ENCODE peak calls at places on chromosome 9, in five cellular contexts. C is BE2C, U is ovary, Z is body of pancreas, T is fibroblast of lung. S is an unnamed sample. For H3K9me3, the result is how much of the 10 kb centered on the place peaks cover.

GRCh38 chr9:15485836-15486678 is 24.7 kb downstream of the PSIP1 start:
- DNase-seq in C (no peak), U (no peak), Z (no peak), T (no peak), S (peak)

GRCh38 chr9:75876999-75877647 is 13.3 kb upstream of the PCSK5 start:
- DNase-seq in C (no peak), U (no peak), Z (no peak), T (no peak), S (no peak)

GRCh38 chr9:72509635-72510034 is 11.8 kb upstream of the TMC1 start:
- DNase-seq in C (no peak), U (no peak), Z (no peak), T (peak), S (no peak)

GRCh38 chr9:99140685-99141314 is 35.9 kb downstream of the TGFBR1 start:
- DNase-seq in C (peak), U (no peak), Z (peak), T (peak), S (peak)

GRCh38 chr9:16864741-16865434 is 5.6 kb downstream of the BNC2 start:
- DNase-seq in C (no peak), U (no peak), Z (no peak), T (peak), S (no peak)

GRCh38 chr9:127057970-127058644 is 64.3 kb downstream of the ANGPTL2 start:
- DNase-seq in C (no peak), U (no peak), Z (no peak), T (peak), S (no peak)

GRCh38 chr9:129610473-129611301 is 10.2 kb downstream of the C9orf50 start:
- DNase-seq in C (peak), U (peak), Z (peak), T (peak), S (peak)

GRCh38 chr9:79233542-79233941 is 338.2 kb upstream of the TLE4 start:
- DNase-seq in C (peak), U (no peak), Z (peak), T (no peak), S (no peak)

GRCh38 chr9:85212209-85212608 is 529.5 kb downstream of the AGTPBP1 start:
- DNase-seq in C (no peak), U (no peak), Z (no peak), T (peak), S (no peak)

DNA sequence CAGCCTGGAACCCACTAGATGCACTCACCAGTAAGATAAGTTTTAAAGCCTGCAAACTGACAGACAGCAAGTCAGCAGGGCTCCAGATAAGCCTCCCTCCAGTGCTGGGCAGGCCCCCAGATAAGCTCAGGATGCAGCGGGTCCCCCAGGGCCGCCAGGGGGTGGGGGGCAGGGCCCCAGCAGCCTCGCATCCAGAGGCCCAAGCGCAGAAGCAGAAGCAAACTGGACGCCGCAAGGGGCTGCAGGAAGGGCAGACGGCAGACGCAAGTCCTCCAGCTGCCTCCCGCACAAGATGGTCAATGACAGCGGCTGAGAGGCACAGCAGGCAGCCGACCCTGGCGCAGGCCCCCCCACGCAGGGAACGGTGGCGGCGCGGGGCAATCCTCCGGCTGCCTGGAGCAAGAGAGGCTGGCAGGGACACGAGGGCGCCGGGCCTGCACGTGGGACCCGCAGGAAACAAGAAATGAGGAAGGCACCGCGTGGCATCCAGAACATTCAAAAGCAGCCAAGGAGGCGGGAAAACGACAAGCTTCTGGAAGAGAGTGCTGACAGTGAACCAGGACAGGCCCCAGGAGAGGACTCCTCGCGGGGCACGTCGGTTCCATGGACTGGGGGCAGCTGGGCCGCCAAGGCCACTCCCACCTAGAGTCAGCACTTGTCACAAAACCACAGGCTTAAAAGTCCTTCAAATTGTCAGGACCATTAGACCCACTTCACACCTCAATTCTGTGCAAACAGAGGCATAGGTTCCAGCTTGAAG is 49.8 kb downstream of the ROR2 start:
- DNase-seq in C (peak), U (no peak), Z (peak), T (no peak), S (no peak)
- H3K9me3 ChIP-seq in C (under half), U (under half), Z (under half), T (under half), S (under half)

DNA sequence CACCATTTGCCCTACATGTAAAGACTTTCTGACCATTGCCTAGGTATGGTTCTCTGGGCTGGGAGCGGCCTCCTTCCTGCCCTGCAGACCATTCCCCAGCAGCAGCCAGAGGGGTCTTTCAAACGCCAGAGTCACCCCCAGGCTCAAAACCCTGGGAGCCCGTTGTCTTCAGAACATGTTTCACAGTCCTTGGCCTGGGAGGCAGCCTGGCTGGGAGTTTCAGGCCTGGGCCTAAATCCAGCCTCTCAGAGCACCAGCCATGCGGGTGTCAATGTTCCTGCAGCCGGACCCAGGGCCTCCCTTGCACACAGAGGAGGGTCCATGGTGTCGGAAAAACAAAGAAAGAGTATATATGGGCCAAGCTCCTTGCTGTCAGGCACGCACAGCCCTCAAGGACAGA is 145.2 kb upstream of the FOXD4L5 start:
- DNase-seq in C (no peak), U (no peak), Z (no peak), T (no peak), S (no peak)
- H3K9me3 ChIP-seq in C (under half), U (under half), Z (under half), T (under half), S (under half)

GRCh38 chr9:96738147-96739027 is 39.5 kb downstream of the ZNF510 start:
- DNase-seq in C (no peak), U (no peak), Z (no peak), T (no peak), S (no peak)
- H3K9me3 ChIP-seq in C (under half), U (under half), Z (under half), T (under half), S (under half)

DNA sequence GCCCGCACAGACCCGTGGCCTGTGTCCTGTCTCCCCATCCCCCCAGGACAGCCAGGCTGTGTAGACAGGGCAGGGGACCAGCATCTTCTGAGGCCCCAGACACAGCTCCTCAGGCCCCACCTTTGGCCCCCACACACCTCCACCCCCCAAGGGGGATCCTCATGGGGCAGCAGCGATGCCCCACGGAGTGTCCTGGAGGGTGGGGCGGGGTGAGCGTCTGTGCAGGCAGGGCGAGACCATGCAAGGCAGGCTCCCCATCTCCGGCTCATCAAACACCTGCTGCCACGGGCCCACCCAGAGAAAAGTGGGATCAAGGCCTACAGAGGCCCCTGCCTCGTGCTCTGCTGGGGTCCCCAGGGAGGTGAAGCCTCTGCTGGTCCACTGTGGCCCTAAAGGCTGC is 118.7 kb upstream of the FOXD4L5 start:
- DNase-seq in C (no peak), U (peak), Z (no peak), T (no peak), S (no peak)
- H3K9me3 ChIP-seq in C (under half), U (under half), Z (under half), T (under half), S (under half)

GRCh38 chr9:2788948-2789347 is 54.9 kb downstream of the PUM3 start:
- DNase-seq in C (no peak), U (no peak), Z (peak), T (no peak), S (no peak)

GRCh38 chr9:2787065-2787464 is 56.8 kb downstream of the PUM3 start:
- DNase-seq in C (no peak), U (no peak), Z (no peak), T (peak), S (no peak)

DNA sequence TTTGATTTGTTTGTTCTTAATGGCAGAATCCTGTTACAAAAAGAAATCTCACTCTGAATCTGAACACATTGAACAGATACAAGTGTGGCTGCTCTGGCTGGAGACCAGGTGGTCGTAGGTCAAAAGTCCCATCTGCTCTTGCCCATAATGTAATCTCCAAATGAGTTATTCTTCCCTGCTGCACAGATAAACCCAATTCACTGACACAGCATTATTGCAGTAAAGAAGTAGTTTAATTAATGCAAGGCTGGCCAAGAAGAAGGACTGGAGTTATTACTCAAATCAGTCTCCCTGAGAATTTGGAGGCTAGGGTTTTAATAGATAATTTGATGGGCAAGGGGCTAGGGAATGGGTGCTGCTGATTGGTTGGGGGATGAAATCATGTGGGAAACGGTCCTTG is 52.6 kb downstream of the PUM3 start:
- DNase-seq in C (no peak), U (no peak), Z (no peak), T (no peak), S (no peak)
- H3K9me3 ChIP-seq in C (under half), U (under half), Z (under half), T (under half), S (under half)

DNA sequence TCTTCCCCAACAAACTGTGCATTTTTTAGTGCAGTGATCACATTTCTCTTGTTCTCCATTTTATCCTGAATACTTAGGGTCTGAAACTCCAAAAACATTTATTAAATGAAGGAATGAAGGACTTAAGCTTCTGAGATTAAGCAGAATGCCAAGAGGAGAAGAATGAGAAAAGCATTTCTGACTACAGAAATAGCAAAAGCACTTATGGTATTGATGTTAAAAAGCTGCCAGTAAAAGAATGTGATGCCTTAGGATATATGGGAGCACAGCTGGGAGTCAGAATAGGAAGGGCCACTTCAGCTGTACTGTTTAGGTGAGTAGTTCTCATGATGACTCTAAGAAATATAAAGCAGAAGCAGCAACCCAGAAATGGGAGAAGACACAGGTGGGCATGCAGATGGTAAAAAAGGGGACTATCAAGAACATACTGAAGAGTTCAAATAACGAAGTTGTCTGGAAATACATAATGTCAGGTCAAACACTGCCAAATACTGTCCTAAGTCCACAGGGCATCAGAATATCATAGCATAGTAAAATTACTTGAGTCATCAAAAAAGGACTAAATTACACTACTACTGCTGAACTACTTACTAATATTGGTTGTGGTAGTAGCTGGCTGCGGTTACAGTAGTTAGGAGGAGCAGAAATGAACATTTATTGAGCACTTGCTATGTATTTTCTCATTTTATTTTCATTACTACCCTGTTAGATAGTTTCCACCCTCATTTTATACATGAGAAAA is 132.7 kb downstream of the MAPKAP1 start:
- DNase-seq in C (no peak), U (no peak), Z (no peak), T (no peak), S (no peak)
- H3K9me3 ChIP-seq in C (under half), U (under half), Z (under half), T (under half), S (under half)

GRCh38 chr9:96135071-96135825 is 166.7 kb downstream of the HSD17B3 start:
- DNase-seq in C (no peak), U (no peak), Z (no peak), T (peak), S (no peak)

GRCh38 chr9:96137666-96138429 is 164.1 kb downstream of the HSD17B3 start:
- DNase-seq in C (no peak), U (no peak), Z (no peak), T (peak), S (no peak)

GRCh38 chr9:96138616-96139015 is 163.4 kb downstream of the HSD17B3 start:
- DNase-seq in C (no peak), U (no peak), Z (no peak), T (no peak), S (no peak)

GRCh38 chr9:96135904-96136303 is 166.1 kb downstream of the HSD17B3 start:
- DNase-seq in C (no peak), U (no peak), Z (no peak), T (peak), S (no peak)

DNA sequence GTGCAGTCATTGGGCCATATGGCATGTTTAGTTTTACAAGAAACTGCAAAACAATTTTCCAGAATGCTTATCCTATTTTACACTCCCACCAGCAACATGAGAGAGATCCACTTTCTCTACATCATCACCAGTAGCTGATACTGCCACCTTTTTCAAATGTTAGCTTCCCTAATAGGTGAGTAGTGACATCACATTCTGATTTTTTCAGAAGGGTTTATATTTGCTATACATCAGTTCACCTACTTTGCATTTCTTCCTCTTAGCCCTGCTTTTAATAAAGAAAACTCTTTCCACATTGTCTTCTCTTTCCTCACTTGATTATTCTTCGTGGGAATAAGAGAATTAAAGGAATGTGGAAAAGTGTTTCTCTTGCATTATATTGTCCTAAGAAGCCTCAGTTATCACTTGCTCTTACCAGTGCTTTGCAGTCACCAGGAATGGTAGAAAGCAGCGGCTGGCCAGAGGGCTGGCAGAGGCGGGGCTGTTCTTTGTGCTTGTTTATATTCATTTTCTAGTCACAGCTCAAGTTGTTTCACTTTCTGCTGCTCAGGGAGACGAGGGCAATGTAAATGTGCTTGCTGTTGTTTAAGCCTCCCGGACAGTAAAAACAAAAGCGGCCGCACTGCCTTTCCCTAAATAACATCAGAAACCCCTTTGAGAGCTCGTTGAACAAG is 164.8 kb downstream of the HSD17B3 start:
- DNase-seq in C (no peak), U (peak), Z (peak), T (peak), S (peak)
- H3K9me3 ChIP-seq in C (under half), U (under half), Z (under half), T (under half), S (under half)

GRCh38 chr9:40909821-40910220 is 218.7 kb downstream of the FOXD4L6 start:
- DNase-seq in C (no peak), U (no peak), Z (no peak), T (no peak), S (no peak)

GRCh38 chr9:40913928-40914673 is 214.4 kb downstream of the FOXD4L6 start:
- DNase-seq in C (no peak), U (no peak), Z (no peak), T (no peak), S (no peak)

GRCh38 chr9:40914772-40915659 is 213.5 kb downstream of the FOXD4L6 start:
- DNase-seq in C (no peak), U (no peak), Z (no peak), T (no peak), S (no peak)

GRCh38 chr9:40913096-40913719 is 215.3 kb downstream of the FOXD4L6 start:
- DNase-seq in C (no peak), U (no peak), Z (no peak), T (no peak), S (no peak)

GRCh38 chr9:40911647-40912046 is 216.8 kb downstream of the FOXD4L6 start:
- DNase-seq in C (no peak), U (no peak), Z (no peak), T (no peak), S (no peak)
- H3K9me3 ChIP-seq in C (under half), U (under half), Z (under half), T (under half), S (under half)

S was measured in small intestine.